ENCODE peak calls at places on chromosomes 12 and 14, in four cellular contexts. One of them, this sample, is unnamed. For H3K27me3, H3K36me3 and H3K4me1, the result is how much of the 10 kb centered on the place peaks cover.

GRCh38 chr14:59407246-59407615 is 57.9 kb downstream of the GPR135 start:
- DNase-seq in DND-41: no peak
- DNase-seq in psoas muscle: no peak
- DNase-seq in small intestine: no peak
- DNase-seq in this sample: no peak

GRCh38 chr12:89657090-89657489 is 51.5 kb downstream of the ATP2B1 start:
- DNase-seq in DND-41: no peak
- DNase-seq in small intestine: no peak
- DNase-seq in psoas muscle: no peak
- DNase-seq in this sample: no peak

GRCh38 chr12:6235499-6235898 is 35.3 kb downstream of the CD9 start:
- DNase-seq in psoas muscle: no peak
- DNase-seq in small intestine: peak
- DNase-seq in DND-41: no peak
- DNase-seq in this sample: no peak

GRCh38 chr12:75452675-75453330 is 27.8 kb upstream of the GLIPR1 start:
- DNase-seq in small intestine: no peak
- DNase-seq in DND-41: no peak
- DNase-seq in psoas muscle: no peak
- DNase-seq in this sample: no peak

GRCh38 chr12:650983-651382 is 12.3 kb downstream of the NINJ2 start:
- DNase-seq in DND-41: no peak
- DNase-seq in small intestine: no peak
- DNase-seq in psoas muscle: no peak
- DNase-seq in this sample: no peak

GRCh38 chr12:118259079-118259478 is 113.6 kb downstream of the TAOK3 start:
- DNase-seq in psoas muscle: no peak
- DNase-seq in DND-41: no peak
- DNase-seq in small intestine: peak
- DNase-seq in this sample: no peak

GRCh38 chr14:97602438-97603117 is 805.4 kb downstream of the VRK1 start:
- DNase-seq in DND-41: peak
- DNase-seq in psoas muscle: no peak
- DNase-seq in small intestine: peak
- DNase-seq in this sample: peak

GRCh38 chr12:68841717-68842116 is 33.7 kb downstream of the MDM2 start:
- DNase-seq in DND-41: no peak
- DNase-seq in small intestine: no peak
- DNase-seq in psoas muscle: no peak
- DNase-seq in this sample: no peak

GRCh38 chr12:123050331-123050809 is 69.9 kb downstream of the ARL6IP4 start:
- DNase-seq in DND-41: no peak
- DNase-seq in small intestine: no peak
- DNase-seq in psoas muscle: no peak
- DNase-seq in this sample: no peak

GRCh38 chr12:117010693-117011451 is 88.3 kb downstream of the TESC start:
- DNase-seq in small intestine: no peak
- DNase-seq in DND-41: no peak
- DNase-seq in psoas muscle: no peak
- DNase-seq in this sample: no peak

GRCh38 chr12:13203028-13203922 is 6.7 kb downstream of the EMP1 start:
- DNase-seq in DND-41: no peak
- DNase-seq in psoas muscle: peak
- DNase-seq in small intestine: no peak
- DNase-seq in this sample: no peak

DNA sequence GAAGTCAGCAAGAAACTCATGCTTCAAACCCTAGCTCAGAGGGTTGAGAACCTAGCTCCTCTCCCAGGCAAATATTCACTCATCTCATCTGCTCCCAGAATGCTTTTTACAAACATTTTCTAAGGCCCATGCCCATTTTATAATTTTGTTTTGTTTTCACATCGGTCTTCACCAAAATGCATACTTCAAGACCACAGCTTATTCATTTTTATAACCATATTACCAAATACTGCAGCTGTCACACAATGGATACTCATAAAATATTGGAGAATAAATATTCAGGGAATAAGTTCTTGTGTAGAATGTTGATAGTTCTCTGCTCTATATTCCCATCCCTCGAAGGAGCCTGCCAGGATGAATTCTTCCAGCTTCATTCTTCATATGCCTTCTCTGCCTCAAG is 50.8 kb upstream of the HOXC13 start:
- DNase-seq in psoas muscle: no peak
- DNase-seq in small intestine: no peak
- DNase-seq in DND-41: no peak
- DNase-seq in this sample: no peak
- H3K27me3 ChIP-seq in psoas muscle: under half
- H3K27me3 ChIP-seq in small intestine: under half
- H3K27me3 ChIP-seq in DND-41: under half
- H3K27me3 ChIP-seq in this sample: under half

GRCh38 chr12:53211476-53212381 is 4.7 kb upstream of the ITGB7 start:
- DNase-seq in small intestine: no peak
- DNase-seq in psoas muscle: no peak
- DNase-seq in DND-41: peak
- DNase-seq in this sample: no peak
- H3K36me3 ChIP-seq in small intestine: under half
- H3K36me3 ChIP-seq in psoas muscle: under half
- H3K36me3 ChIP-seq in DND-41: under half
- H3K36me3 ChIP-seq in this sample: under half

GRCh38 chr12:128820723-128821432 is 2.9 kb downstream of the SLC15A4 start:
- DNase-seq in DND-41: peak
- DNase-seq in psoas muscle: no peak
- DNase-seq in small intestine: no peak
- DNase-seq in this sample: no peak
- H3K4me1 ChIP-seq in DND-41: half or more
- H3K4me1 ChIP-seq in psoas muscle: half or more
- H3K4me1 ChIP-seq in small intestine: under half
- H3K4me1 ChIP-seq in this sample: under half

GRCh38 chr12:51866324-51866723 is 17.8 kb upstream of the FIGNL2 start:
- DNase-seq in DND-41: no peak
- DNase-seq in psoas muscle: no peak
- DNase-seq in small intestine: no peak
- DNase-seq in this sample: no peak
- H3K27me3 ChIP-seq in DND-41: under half
- H3K27me3 ChIP-seq in psoas muscle: under half
- H3K27me3 ChIP-seq in small intestine: under half
- H3K27me3 ChIP-seq in this sample: under half

GRCh38 chr12:120150919-120151525 is 34.5 kb upstream of the RAB35 start:
- DNase-seq in psoas muscle: no peak
- DNase-seq in DND-41: no peak
- DNase-seq in small intestine: no peak
- DNase-seq in this sample: no peak
- H3K36me3 ChIP-seq in psoas muscle: half or more
- H3K36me3 ChIP-seq in DND-41: half or more
- H3K36me3 ChIP-seq in small intestine: under half
- H3K36me3 ChIP-seq in this sample: half or more

GRCh38 chr12:45990468-45991288 is at the start of gene SCAF11:
- DNase-seq in DND-41: peak
- DNase-seq in small intestine: peak
- DNase-seq in psoas muscle: peak
- DNase-seq in this sample: peak
- H3K4me1 ChIP-seq in DND-41: under half
- H3K4me1 ChIP-seq in small intestine: under half
- H3K4me1 ChIP-seq in psoas muscle: under half
- H3K4me1 ChIP-seq in this sample: under half

GRCh38 chr12:53890081-53890480 is 48.5 kb upstream of the HOXC13 start:
- DNase-seq in small intestine: no peak
- DNase-seq in psoas muscle: no peak
- DNase-seq in DND-41: no peak
- DNase-seq in this sample: no peak
- H3K27me3 ChIP-seq in small intestine: under half
- H3K27me3 ChIP-seq in psoas muscle: under half
- H3K27me3 ChIP-seq in DND-41: under half
- H3K27me3 ChIP-seq in this sample: under half

This sample was measured in CD4-positive, alpha-beta memory T cell.